ENCODE peak calls at places on chromosomes 4 and X, in four cellular contexts. One of them, this sample, is unnamed.

GRCh38 chr4:8038702-8039251 is 99.1 kb upstream of the AFAP1 start:
- DNase-seq in fibroblast of mammary gland: no peak
- DNase-seq in foreskin fibroblast: no peak
- DNase-seq in fibroblast of lung: no peak
- DNase-seq in this sample: no peak

GRCh38 chrX:24395775-24396174 is 35.3 kb downstream of the SUPT20HL1 start:
- DNase-seq in foreskin fibroblast: peak; percentile 78
- DNase-seq in fibroblast of mammary gland: peak; percentile 84
- DNase-seq in fibroblast of lung: peak; percentile 77
- DNase-seq in this sample: peak; percentile 84

GRCh38 chr4:1347410-1347864 is 429 bp downstream of the UVSSA start:
- DNase-seq in fibroblast of lung: peak; percentile 84
- DNase-seq in fibroblast of mammary gland: peak; percentile 89
- DNase-seq in foreskin fibroblast: peak; percentile 89
- DNase-seq in this sample: peak; percentile 91

GRCh38 chr4:18636001-18636680 is 614.6 kb upstream of the LCORL start:
- DNase-seq in foreskin fibroblast: no peak
- DNase-seq in fibroblast of mammary gland: no peak
- DNase-seq in fibroblast of lung: no peak
- DNase-seq in this sample: no peak

GRCh38 chr4:141126769-141127168 is 6.5 kb downstream of the RNF150 start:
- DNase-seq in fibroblast of mammary gland: no peak
- DNase-seq in foreskin fibroblast: peak; percentile 31
- DNase-seq in fibroblast of lung: no peak
- DNase-seq in this sample: no peak

GRCh38 chr4:70571772-70572171 is 20.3 kb upstream of the AMBN start:
- DNase-seq in fibroblast of mammary gland: no peak
- DNase-seq in fibroblast of lung: no peak
- DNase-seq in foreskin fibroblast: no peak
- DNase-seq in this sample: no peak

GRCh38 chr4:13542577-13543042 is 1.7 kb downstream of the NKX3-2 start:
- DNase-seq in fibroblast of lung: no peak
- DNase-seq in fibroblast of mammary gland: no peak
- DNase-seq in foreskin fibroblast: no peak
- DNase-seq in this sample: no peak

GRCh38 chr4:152408514-152409327 is 127.2 kb downstream of the FBXW7 start:
- DNase-seq in fibroblast of lung: peak; percentile 45
- DNase-seq in fibroblast of mammary gland: peak; percentile 54
- DNase-seq in foreskin fibroblast: peak; percentile 55
- DNase-seq in this sample: peak; percentile 69

GRCh38 chr4:151434183-151434860 is 25.3 kb downstream of the FHIP1A start:
- DNase-seq in fibroblast of lung: no peak
- DNase-seq in foreskin fibroblast: peak; percentile 35
- DNase-seq in fibroblast of mammary gland: peak; percentile 33
- DNase-seq in this sample: peak; percentile 64

GRCh38 chr4:135382280-135382679 is 1180.7 kb upstream of the PABPC4L start:
- DNase-seq in fibroblast of mammary gland: no peak
- DNase-seq in foreskin fibroblast: no peak
- DNase-seq in fibroblast of lung: no peak
- DNase-seq in this sample: peak; percentile 85

GRCh38 chr4:1683371-1683902 is 676 bp downstream of the FAM53A start:
- DNase-seq in fibroblast of lung: peak; percentile 83
- DNase-seq in fibroblast of mammary gland: peak; percentile 90
- DNase-seq in foreskin fibroblast: peak; percentile 92
- DNase-seq in this sample: peak; percentile 94

GRCh38 chrX:3713937-3714434 is 537 bp upstream of the PRKX start:
- DNase-seq in fibroblast of lung: no peak
- DNase-seq in fibroblast of mammary gland: no peak
- DNase-seq in foreskin fibroblast: peak; percentile 25
- DNase-seq in this sample: no peak

GRCh38 chr4:77817304-77818076 is 1.7 kb downstream of the CNOT6L start:
- DNase-seq in fibroblast of mammary gland: peak; percentile 28
- DNase-seq in foreskin fibroblast: no peak
- DNase-seq in fibroblast of lung: no peak
- DNase-seq in this sample: peak; percentile 22

GRCh38 chrX:150203249-150203647 is 159.9 kb upstream of the MAMLD1 start:
- DNase-seq in fibroblast of mammary gland: no peak
- DNase-seq in foreskin fibroblast: no peak
- DNase-seq in fibroblast of lung: no peak
- DNase-seq in this sample: no peak

GRCh38 chr4:48483006-48483776 is at the start of gene SLC10A4:
- DNase-seq in fibroblast of lung: no peak
- DNase-seq in fibroblast of mammary gland: no peak
- DNase-seq in foreskin fibroblast: no peak
- DNase-seq in this sample: no peak

DNA sequence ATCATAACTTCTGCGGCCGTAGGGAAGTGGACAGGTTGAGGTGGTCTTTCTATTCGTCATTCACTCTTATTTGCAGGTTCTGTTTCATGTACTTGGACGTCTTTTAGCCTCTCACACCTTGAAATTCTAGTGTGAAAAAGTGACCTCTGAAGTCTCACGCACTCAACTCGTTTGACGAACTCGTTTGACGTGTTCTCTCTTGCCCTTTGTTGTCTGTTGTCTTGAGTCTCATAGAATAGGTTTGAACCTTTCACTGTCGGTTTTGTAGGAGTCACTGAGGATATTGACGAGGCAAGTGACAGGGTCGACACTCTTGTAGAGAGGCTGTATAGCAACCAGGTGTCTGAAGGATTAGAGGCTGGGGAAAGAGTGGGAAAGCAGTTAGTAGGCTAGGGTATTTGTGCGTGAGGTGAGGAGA is 1.1 kb upstream of the PGRMC2 start:
- DNase-seq in foreskin fibroblast: no peak
- DNase-seq in fibroblast of mammary gland: peak; percentile 62
- DNase-seq in fibroblast of lung: peak; percentile 51
- DNase-seq in this sample: peak; percentile 69
- H3K4me3 ChIP-seq in foreskin fibroblast: peak overlapping the region; percentile 89
- H3K4me3 ChIP-seq in fibroblast of mammary gland: peak overlapping the region; percentile 74
- H3K4me3 ChIP-seq in fibroblast of lung: peak overlapping the region; percentile 85
- H3K4me3 ChIP-seq in this sample: peak overlapping the region; percentile 87

GRCh38 chr4:113293673-113294072 is 244.2 kb downstream of the ANK2 start:
- DNase-seq in fibroblast of mammary gland: peak; percentile 12
- DNase-seq in foreskin fibroblast: peak; percentile 54
- DNase-seq in fibroblast of lung: no peak
- DNase-seq in this sample: no peak
- TF ChIP-seq CTCF in fibroblast of mammary gland: peak; percentile 25
- TF ChIP-seq CTCF in foreskin fibroblast: peak; percentile 46
- TF ChIP-seq CTCF in fibroblast of lung: peak; percentile 19
- TF ChIP-seq CTCF in this sample: peak; percentile 5

DNA sequence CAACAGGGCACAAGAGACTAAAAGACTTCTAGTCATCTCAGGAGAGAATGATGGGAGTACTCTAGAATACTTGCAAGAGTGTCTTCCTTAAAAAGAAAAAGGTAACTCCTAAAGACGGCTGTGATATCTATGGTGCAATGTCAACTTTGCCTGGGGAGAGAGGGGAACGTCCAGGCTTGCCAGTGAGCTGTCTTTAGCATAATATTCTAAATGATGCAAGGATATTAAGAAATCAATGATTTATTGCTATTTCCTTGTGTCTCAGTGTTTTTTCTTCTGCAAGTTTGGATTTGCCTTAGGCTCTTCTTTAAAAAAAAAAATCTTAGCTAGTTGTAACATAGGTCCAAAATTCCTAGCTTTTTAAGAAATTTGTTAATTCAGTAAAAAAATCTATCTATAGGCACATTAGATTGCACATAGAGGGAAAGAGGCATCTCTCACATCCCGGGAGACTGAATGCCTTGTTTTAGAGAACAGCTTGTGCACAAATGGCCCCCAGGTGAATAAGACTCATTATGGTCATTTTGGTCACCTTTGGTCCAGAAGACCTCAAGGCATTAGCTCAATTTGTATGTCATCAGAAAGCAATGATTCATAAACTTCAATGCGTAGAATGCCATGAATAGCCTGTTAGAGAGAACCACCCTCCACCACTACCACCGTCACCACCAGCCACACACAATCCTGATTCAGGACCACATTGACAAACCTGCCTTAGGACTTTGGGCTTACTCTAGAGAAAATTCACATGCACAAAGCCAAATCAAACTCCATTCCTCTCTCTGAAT is 104.1 kb downstream of the PALLD start:
- DNase-seq in foreskin fibroblast: no peak
- DNase-seq in fibroblast of mammary gland: no peak
- DNase-seq in fibroblast of lung: peak; percentile 30
- DNase-seq in this sample: no peak
- H3K4me3 ChIP-seq in foreskin fibroblast: no peak overlapping the region
- H3K4me3 ChIP-seq in fibroblast of mammary gland: no peak overlapping the region
- H3K4me3 ChIP-seq in fibroblast of lung: no peak overlapping the region
- H3K4me3 ChIP-seq in this sample: no peak overlapping the region

DNA sequence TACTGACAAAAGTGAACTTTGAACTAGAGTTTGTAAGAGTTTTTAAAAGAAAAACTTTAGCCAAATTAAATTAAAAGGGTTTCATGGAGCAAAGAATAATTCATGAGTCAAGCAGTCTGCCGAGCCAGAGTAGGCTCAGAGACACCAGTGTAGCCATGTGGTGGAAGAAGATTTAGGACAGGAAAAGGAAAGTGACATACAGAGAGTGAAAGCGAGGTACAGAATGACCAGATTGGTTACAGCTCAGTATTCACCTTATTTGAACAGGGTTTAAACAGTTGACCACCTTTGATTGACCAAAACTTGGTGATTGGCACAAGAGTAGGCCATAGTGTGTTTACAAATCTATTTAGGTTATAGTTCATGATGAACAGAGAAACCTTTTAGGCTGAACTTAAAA is 377.8 kb downstream of the KLHL4 start:
- DNase-seq in foreskin fibroblast: no peak
- DNase-seq in fibroblast of lung: no peak
- DNase-seq in fibroblast of mammary gland: no peak
- DNase-seq in this sample: no peak
- TF ChIP-seq CTCF in foreskin fibroblast: no peak
- TF ChIP-seq CTCF in fibroblast of lung: no peak
- TF ChIP-seq CTCF in fibroblast of mammary gland: no peak
- TF ChIP-seq CTCF in this sample: no peak

GRCh38 chr4:163611784-163612445 is 117.4 kb downstream of the TMA16 start:
- DNase-seq in fibroblast of lung: no peak
- DNase-seq in foreskin fibroblast: no peak
- DNase-seq in fibroblast of mammary gland: no peak
- DNase-seq in this sample: no peak

GRCh38 chr4:163609046-163609445 is 114.6 kb downstream of the TMA16 start:
- DNase-seq in fibroblast of lung: no peak
- DNase-seq in fibroblast of mammary gland: no peak
- DNase-seq in foreskin fibroblast: no peak
- DNase-seq in this sample: no peak

GRCh38 chr4:163612762-163613161 is 118.3 kb downstream of the TMA16 start:
- DNase-seq in fibroblast of lung: no peak
- DNase-seq in fibroblast of mammary gland: no peak
- DNase-seq in foreskin fibroblast: no peak
- DNase-seq in this sample: no peak

GRCh38 chr4:163611172-163611571 is 116.7 kb downstream of the TMA16 start:
- DNase-seq in fibroblast of mammary gland: no peak
- DNase-seq in foreskin fibroblast: no peak
- DNase-seq in fibroblast of lung: no peak
- DNase-seq in this sample: no peak

GRCh38 chr4:163610642-163611041 is 116.2 kb downstream of the TMA16 start:
- DNase-seq in fibroblast of mammary gland: no peak
- DNase-seq in foreskin fibroblast: no peak
- DNase-seq in fibroblast of lung: no peak
- DNase-seq in this sample: no peak
- H3K4me3 ChIP-seq in fibroblast of mammary gland: no peak overlapping the region
- H3K4me3 ChIP-seq in foreskin fibroblast: no peak overlapping the region
- H3K4me3 ChIP-seq in fibroblast of lung: no peak overlapping the region
- H3K4me3 ChIP-seq in this sample: no peak overlapping the region

GRCh38 chrX:120857240-120857639 is 18.4 kb downstream of the CT47B1 start:
- DNase-seq in fibroblast of lung: no peak
- DNase-seq in foreskin fibroblast: no peak
- DNase-seq in fibroblast of mammary gland: peak; percentile 2
- DNase-seq in this sample: peak; percentile 6
- TF ChIP-seq CTCF in fibroblast of lung: no peak
- TF ChIP-seq CTCF in foreskin fibroblast: no peak
- TF ChIP-seq CTCF in fibroblast of mammary gland: peak; percentile 4
- TF ChIP-seq CTCF in this sample: peak; percentile 35

DNA sequence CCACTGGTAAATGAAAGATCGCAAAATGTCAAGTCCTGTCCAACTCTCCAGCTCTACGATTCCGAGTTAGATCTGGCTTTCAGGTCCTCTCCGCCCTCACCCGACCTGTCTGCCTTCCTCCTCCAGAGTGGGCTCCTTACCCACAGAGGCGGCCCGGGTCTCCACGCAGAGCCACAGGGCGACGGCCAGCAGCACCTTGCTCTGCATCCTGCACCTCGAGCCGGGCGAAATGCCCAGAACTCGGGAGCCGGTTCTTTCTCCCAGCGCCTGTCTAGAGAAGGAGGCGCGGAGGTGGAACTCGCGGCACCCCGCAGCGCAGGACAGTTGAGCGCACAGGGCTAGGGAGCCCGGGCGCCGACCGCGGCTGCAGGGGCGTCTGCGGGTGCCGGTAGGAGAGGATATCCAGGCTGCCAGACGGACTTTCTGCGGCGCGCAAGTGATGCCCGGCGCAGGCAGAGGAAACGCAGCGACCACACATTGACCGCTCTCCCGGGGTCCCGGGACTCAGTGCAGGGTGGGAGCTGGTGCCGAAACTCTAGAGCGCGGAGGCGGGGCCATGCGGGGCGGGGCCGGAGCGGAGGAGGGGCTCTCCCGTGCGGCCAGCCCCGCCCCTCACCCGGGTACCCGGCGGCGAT is at the start of gene KDR:
- DNase-seq in foreskin fibroblast: peak; percentile 62
- DNase-seq in fibroblast of mammary gland: peak; percentile 25
- DNase-seq in fibroblast of lung: peak; percentile 14
- DNase-seq in this sample: peak; percentile 62
- H3K4me3 ChIP-seq in foreskin fibroblast: peak within 1 kb of the TSS; percentile 43
- H3K4me3 ChIP-seq in fibroblast of mammary gland: peak within 1 kb of the TSS; percentile 66
- H3K4me3 ChIP-seq in fibroblast of lung: peak within 1 kb of the TSS; percentile 64
- H3K4me3 ChIP-seq in this sample: peak within 1 kb of the TSS; percentile 76

GRCh38 chr4:182556576-182556975 is 313.4 kb downstream of the TENM3 start:
- DNase-seq in foreskin fibroblast: peak; percentile 5
- DNase-seq in fibroblast of mammary gland: no peak
- DNase-seq in fibroblast of lung: peak; percentile 9
- DNase-seq in this sample: no peak
- TF ChIP-seq CTCF in foreskin fibroblast: no peak
- TF ChIP-seq CTCF in fibroblast of mammary gland: no peak
- TF ChIP-seq CTCF in fibroblast of lung: no peak
- TF ChIP-seq CTCF in this sample: no peak

DNA sequence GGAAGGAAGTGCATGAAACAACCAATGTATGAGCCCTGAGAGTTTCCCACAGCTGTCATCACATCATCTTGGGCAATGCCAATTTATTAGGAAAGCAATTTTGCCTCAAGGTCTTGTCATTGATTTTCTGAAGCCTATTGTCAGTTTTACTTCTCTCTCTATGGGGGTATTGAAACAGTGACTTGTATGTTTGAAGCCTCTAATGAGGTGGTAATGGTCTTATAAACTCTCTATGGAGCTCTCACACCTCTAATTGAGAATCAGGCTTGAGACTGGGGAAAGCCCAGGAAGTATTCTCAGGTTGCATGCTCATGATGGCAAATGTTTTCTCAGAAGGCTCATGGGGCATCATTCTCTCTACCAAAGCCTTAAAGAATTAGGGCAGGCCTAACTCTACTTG is 308.2 kb upstream of the EMCN start:
- DNase-seq in foreskin fibroblast: no peak
- DNase-seq in fibroblast of mammary gland: no peak
- DNase-seq in fibroblast of lung: no peak
- DNase-seq in this sample: no peak
- H3K4me3 ChIP-seq in foreskin fibroblast: no peak overlapping the region
- H3K4me3 ChIP-seq in fibroblast of mammary gland: no peak overlapping the region
- H3K4me3 ChIP-seq in fibroblast of lung: no peak overlapping the region
- H3K4me3 ChIP-seq in this sample: no peak overlapping the region